ENCODE peak calls at places on chromosomes 3 and 15, in ten cellular contexts. R is GM20000; G is stimulated activated CD4-positive, alpha-beta T cell treated with anti-CD3 and anti-CD28 coated beads, Interleukin-1b, Interleukin-23, amount 100 ng/mL, for 48 hours; J is HT-29; N is mesothelial cell of epicardium; H is renal cortical epithelial cell; I is islet precursor cell; C is right lobe of liver; T is amygdala; M is activated T-cell treated with anti-CD3 and anti-CD28 coated beads for 48 hours. K is an unnamed sample.

GRCh38 chr3:51982352-51982837 is 940 bp upstream of the ACY1 start:
- DNase-seq in R (peak; percentile 84), G (peak; percentile 46), J (peak; percentile 86), N (no peak), H (peak; percentile 87), I (peak; percentile 92), C (peak; percentile 80), T (no peak), M (no peak), K (no peak)

GRCh38 chr15:49062900-49063299 is 16.7 kb upstream of the SECISBP2L start:
- DNase-seq in R (no peak), G (no peak), J (no peak), N (no peak), H (no peak), I (no peak), C (no peak), T (no peak), M (no peak), K (no peak)

GRCh38 chr15:89167267-89168176 is 53.9 kb downstream of the RLBP1 start:
- DNase-seq in R (peak; percentile 42), G (peak; percentile 77), J (peak; percentile 59), N (no peak), H (peak; percentile 94), I (peak; percentile 64), C (no peak), T (no peak), M (peak; percentile 61), K (peak; percentile 92)

GRCh38 chr3:39146611-39147373 is 6.6 kb downstream of the CSRNP1 start:
- DNase-seq in R (peak; percentile 34), G (peak; percentile 86), J (peak; percentile 77), N (no peak), H (peak; percentile 94), I (peak; percentile 99), C (peak; percentile 83), T (peak; percentile 71), M (peak; percentile 68), K (peak; percentile 95)

GRCh38 chr3:33831053-33831452 is 32.6 kb downstream of the PDCD6IP start:
- DNase-seq in R (no peak), G (no peak), J (no peak), N (no peak), H (no peak), I (no peak), C (no peak), T (no peak), M (no peak), K (no peak)

GRCh38 chr15:42270996-42271395 is 2.0 kb upstream of the GANC start:
- DNase-seq in R (no peak), G (no peak), J (peak; percentile 77), N (no peak), H (no peak), I (no peak), C (no peak), T (no peak), M (no peak), K (peak; percentile 19)

GRCh38 chr3:116877968-116878367 is 168.4 kb downstream of the TUSC7 start:
- DNase-seq in R (no peak), G (no peak), J (no peak), N (no peak), H (no peak), I (no peak), C (no peak), T (no peak), M (no peak), K (no peak)

GRCh38 chr3:67610458-67610857 is 44.0 kb downstream of the SUCLG2 start:
- DNase-seq in R (no peak), G (no peak), J (peak; percentile 7), N (no peak), H (peak; percentile 65), I (no peak), C (peak; percentile 34), T (no peak), M (no peak), K (peak; percentile 79)

GRCh38 chr15:79922512-79923067 is 25.8 kb upstream of the MTHFS start:
- DNase-seq in R (no peak), G (no peak), J (no peak), N (no peak), H (no peak), I (no peak), C (no peak), T (no peak), M (no peak), K (no peak)

GRCh38 chr15:31328425-31328998 is 1.9 kb downstream of the KLF13 start:
- DNase-seq in R (peak; percentile 70), G (peak; percentile 83), J (peak; percentile 50), N (no peak), H (no peak), I (no peak), C (peak; percentile 59), T (no peak), M (peak; percentile 73), K (no peak)

K was measured in endothelial cell of umbilical vein.